ENCODE peak calls at places on chromosomes 13 and 19, in eight cellular contexts. One of them, this sample, is unnamed. For H3K4me1, the result is how much of the 10 kb centered on the place peaks cover.

GRCh38 chr13:110525328-110526319 is 35.9 kb downstream of the RAB20 start:
- DNase-seq in DND-41: peak
- DNase-seq in heart right ventricle: peak
- DNase-seq in ascending aorta: no peak
- DNase-seq in tibial artery: no peak
- DNase-seq in uterus: no peak
- DNase-seq in fibroblast of lung: no peak
- DNase-seq in aorta: no peak
- DNase-seq in this sample: peak

GRCh38 chr19:35318679-35319448 is 10.1 kb upstream of the CD22 start:
- DNase-seq in DND-41: no peak
- DNase-seq in heart right ventricle: peak
- DNase-seq in ascending aorta: peak
- DNase-seq in tibial artery: peak
- DNase-seq in uterus: peak
- DNase-seq in fibroblast of lung: peak
- DNase-seq in aorta: peak
- DNase-seq in this sample: no peak

GRCh38 chr13:61294467-61295186 is 121.0 kb downstream of the PCDH20 start:
- DNase-seq in DND-41: no peak
- DNase-seq in heart right ventricle: no peak
- DNase-seq in ascending aorta: no peak
- DNase-seq in tibial artery: no peak
- DNase-seq in uterus: no peak
- DNase-seq in fibroblast of lung: no peak
- DNase-seq in aorta: no peak
- DNase-seq in this sample: no peak

GRCh38 chr13:19957320-19958118 is 1.0 kb upstream of the ZMYM2 start:
- DNase-seq in DND-41: no peak
- DNase-seq in heart right ventricle: peak
- DNase-seq in ascending aorta: peak
- DNase-seq in tibial artery: peak
- DNase-seq in uterus: peak
- DNase-seq in fibroblast of lung: peak
- DNase-seq in aorta: peak
- DNase-seq in this sample: peak

GRCh38 chr13:60591348-60591747 is 194.3 kb downstream of the TDRD3 start:
- DNase-seq in DND-41: peak
- DNase-seq in heart right ventricle: no peak
- DNase-seq in ascending aorta: no peak
- DNase-seq in tibial artery: no peak
- DNase-seq in uterus: no peak
- DNase-seq in fibroblast of lung: peak
- DNase-seq in aorta: no peak
- DNase-seq in this sample: no peak

GRCh38 chr13:77698211-77699058 is 948 bp downstream of the SLAIN1 start:
- DNase-seq in DND-41: peak
- DNase-seq in heart right ventricle: peak
- DNase-seq in ascending aorta: no peak
- DNase-seq in tibial artery: no peak
- DNase-seq in uterus: peak
- DNase-seq in fibroblast of lung: peak
- DNase-seq in aorta: peak
- DNase-seq in this sample: peak

GRCh38 chr19:961866-962620 is 22.1 kb upstream of the WDR18 start:
- DNase-seq in DND-41: peak
- DNase-seq in heart right ventricle: no peak
- DNase-seq in ascending aorta: no peak
- DNase-seq in tibial artery: no peak
- DNase-seq in uterus: no peak
- DNase-seq in fibroblast of lung: peak
- DNase-seq in aorta: no peak
- DNase-seq in this sample: no peak

GRCh38 chr19:35355851-35356460 is 2.3 kb upstream of the FFAR3 start:
- DNase-seq in DND-41: peak
- DNase-seq in heart right ventricle: no peak
- DNase-seq in ascending aorta: no peak
- DNase-seq in tibial artery: no peak
- DNase-seq in uterus: no peak
- DNase-seq in fibroblast of lung: no peak
- DNase-seq in aorta: no peak
- DNase-seq in this sample: no peak

GRCh38 chr13:76637651-76638111 is 248.5 kb downstream of the KCTD12 start:
- DNase-seq in DND-41: no peak
- DNase-seq in heart right ventricle: no peak
- DNase-seq in ascending aorta: no peak
- DNase-seq in tibial artery: no peak
- DNase-seq in uterus: no peak
- DNase-seq in fibroblast of lung: peak
- DNase-seq in aorta: no peak
- DNase-seq in this sample: no peak

GRCh38 chr13:106786006-106786579 is 218.2 kb upstream of the ARGLU1 start:
- DNase-seq in DND-41: peak
- DNase-seq in heart right ventricle: no peak
- DNase-seq in ascending aorta: no peak
- DNase-seq in tibial artery: no peak
- DNase-seq in uterus: no peak
- DNase-seq in fibroblast of lung: no peak
- DNase-seq in aorta: no peak
- DNase-seq in this sample: no peak

GRCh38 chr13:22064854-22065646 is 394.2 kb downstream of the FGF9 start:
- DNase-seq in DND-41: no peak
- DNase-seq in heart right ventricle: no peak
- DNase-seq in ascending aorta: no peak
- DNase-seq in tibial artery: no peak
- DNase-seq in uterus: no peak
- DNase-seq in fibroblast of lung: no peak
- DNase-seq in aorta: no peak
- DNase-seq in this sample: no peak

GRCh38 chr19:11387154-11388034 is 3.3 kb upstream of the EPOR start:
- DNase-seq in DND-41: no peak
- DNase-seq in heart right ventricle: no peak
- DNase-seq in ascending aorta: no peak
- DNase-seq in tibial artery: no peak
- DNase-seq in uterus: no peak
- DNase-seq in fibroblast of lung: no peak
- DNase-seq in aorta: no peak
- DNase-seq in this sample: no peak

GRCh38 chr13:102598061-102598460 is 1.3 kb downstream of the TPP2 start:
- DNase-seq in DND-41: no peak
- DNase-seq in heart right ventricle: no peak
- DNase-seq in ascending aorta: no peak
- DNase-seq in tibial artery: no peak
- DNase-seq in uterus: no peak
- DNase-seq in fibroblast of lung: no peak
- DNase-seq in aorta: no peak
- DNase-seq in this sample: no peak

GRCh38 chr19:46902402-46902766 is 41.6 kb downstream of the ARHGAP35 start:
- DNase-seq in DND-41: no peak
- DNase-seq in heart right ventricle: no peak
- DNase-seq in ascending aorta: no peak
- DNase-seq in tibial artery: no peak
- DNase-seq in uterus: no peak
- DNase-seq in fibroblast of lung: peak
- DNase-seq in aorta: no peak
- DNase-seq in this sample: no peak

GRCh38 chr19:42076375-42076944 is 494 bp downstream of the ZNF574 start:
- DNase-seq in DND-41: peak
- DNase-seq in heart right ventricle: peak
- DNase-seq in ascending aorta: no peak
- DNase-seq in tibial artery: no peak
- DNase-seq in uterus: no peak
- DNase-seq in fibroblast of lung: no peak
- DNase-seq in aorta: peak
- DNase-seq in this sample: no peak

GRCh38 chr13:91054902-91055301 is 292.6 kb upstream of the MIR17HG start:
- DNase-seq in DND-41: no peak
- DNase-seq in heart right ventricle: no peak
- DNase-seq in ascending aorta: no peak
- DNase-seq in tibial artery: no peak
- DNase-seq in uterus: no peak
- DNase-seq in fibroblast of lung: no peak
- DNase-seq in aorta: no peak
- DNase-seq in this sample: no peak

GRCh38 chr13:91058919-91059318 is 288.6 kb upstream of the MIR17HG start:
- DNase-seq in DND-41: no peak
- DNase-seq in heart right ventricle: no peak
- DNase-seq in ascending aorta: no peak
- DNase-seq in tibial artery: no peak
- DNase-seq in uterus: no peak
- DNase-seq in fibroblast of lung: no peak
- DNase-seq in aorta: no peak
- DNase-seq in this sample: no peak

GRCh38 chr13:91052873-91053272 is 294.6 kb upstream of the MIR17HG start:
- DNase-seq in DND-41: no peak
- DNase-seq in heart right ventricle: no peak
- DNase-seq in ascending aorta: no peak
- DNase-seq in tibial artery: no peak
- DNase-seq in uterus: no peak
- DNase-seq in fibroblast of lung: no peak
- DNase-seq in aorta: no peak
- DNase-seq in this sample: no peak

GRCh38 chr13:91058066-91058465 is 289.4 kb upstream of the MIR17HG start:
- DNase-seq in DND-41: no peak
- DNase-seq in heart right ventricle: no peak
- DNase-seq in ascending aorta: no peak
- DNase-seq in tibial artery: no peak
- DNase-seq in uterus: no peak
- DNase-seq in fibroblast of lung: peak
- DNase-seq in aorta: no peak
- DNase-seq in this sample: peak

GRCh38 chr13:91056746-91057145 is 290.7 kb upstream of the MIR17HG start:
- DNase-seq in DND-41: no peak
- DNase-seq in heart right ventricle: no peak
- DNase-seq in ascending aorta: no peak
- DNase-seq in tibial artery: no peak
- DNase-seq in uterus: no peak
- DNase-seq in fibroblast of lung: no peak
- DNase-seq in aorta: no peak
- DNase-seq in this sample: peak
- H3K4me1 ChIP-seq in DND-41: under half
- H3K4me1 ChIP-seq in heart right ventricle: under half
- H3K4me1 ChIP-seq in ascending aorta: under half
- H3K4me1 ChIP-seq in tibial artery: under half
- H3K4me1 ChIP-seq in uterus: under half
- H3K4me1 ChIP-seq in fibroblast of lung: under half
- H3K4me1 ChIP-seq in aorta: under half
- H3K4me1 ChIP-seq in this sample: under half

GRCh38 chr19:16343156-16343555 is 18.5 kb downstream of the KLF2 start:
- DNase-seq in DND-41: no peak
- DNase-seq in heart right ventricle: no peak
- DNase-seq in ascending aorta: no peak
- DNase-seq in tibial artery: no peak
- DNase-seq in uterus: no peak
- DNase-seq in fibroblast of lung: no peak
- DNase-seq in aorta: no peak
- DNase-seq in this sample: no peak

GRCh38 chr19:16339361-16339725 is 14.7 kb downstream of the KLF2 start:
- DNase-seq in DND-41: no peak
- DNase-seq in heart right ventricle: no peak
- DNase-seq in ascending aorta: no peak
- DNase-seq in tibial artery: no peak
- DNase-seq in uterus: no peak
- DNase-seq in fibroblast of lung: no peak
- DNase-seq in aorta: no peak
- DNase-seq in this sample: no peak

GRCh38 chr19:16340654-16341053 is 16.0 kb downstream of the KLF2 start:
- DNase-seq in DND-41: no peak
- DNase-seq in heart right ventricle: no peak
- DNase-seq in ascending aorta: no peak
- DNase-seq in tibial artery: no peak
- DNase-seq in uterus: no peak
- DNase-seq in fibroblast of lung: no peak
- DNase-seq in aorta: no peak
- DNase-seq in this sample: no peak

GRCh38 chr19:16340092-16340491 is 15.5 kb downstream of the KLF2 start:
- DNase-seq in DND-41: no peak
- DNase-seq in heart right ventricle: no peak
- DNase-seq in ascending aorta: no peak
- DNase-seq in tibial artery: no peak
- DNase-seq in uterus: no peak
- DNase-seq in fibroblast of lung: peak
- DNase-seq in aorta: no peak
- DNase-seq in this sample: no peak

DNA sequence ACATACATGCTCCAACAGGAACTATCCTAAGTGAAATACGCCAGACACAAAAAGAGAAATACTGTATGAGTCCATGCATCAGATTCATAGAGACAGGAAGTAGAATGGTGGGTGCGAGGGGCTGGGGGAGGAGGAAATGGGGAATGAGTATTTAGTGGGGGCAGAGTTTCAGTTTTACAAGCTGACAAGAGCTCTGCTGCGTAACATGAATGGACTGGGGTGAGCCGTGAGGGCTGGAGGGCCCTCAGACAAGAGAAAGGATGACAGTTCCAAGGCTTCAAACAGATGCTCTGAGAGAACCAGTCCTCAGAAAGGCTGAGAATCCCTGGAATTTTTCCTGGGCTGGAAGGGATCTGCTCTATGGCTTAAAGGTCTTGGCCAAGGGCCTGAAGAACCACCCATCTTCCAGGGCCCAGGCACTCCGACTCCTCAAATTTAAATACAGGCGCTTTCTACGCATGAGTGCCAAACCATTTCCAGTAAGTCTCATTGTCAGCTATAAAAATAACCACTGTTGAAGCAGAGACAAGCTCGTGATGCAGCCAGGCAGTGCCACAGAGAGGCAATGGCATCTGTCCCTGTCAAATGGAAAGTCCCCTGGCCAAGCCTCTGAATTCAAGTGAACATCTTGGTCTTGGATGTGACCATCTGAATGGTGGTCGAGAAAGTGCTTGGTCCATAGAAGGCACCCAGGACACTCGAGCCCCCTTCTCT is 17.5 kb downstream of the KLF2 start:
- DNase-seq in DND-41: no peak
- DNase-seq in heart right ventricle: no peak
- DNase-seq in ascending aorta: no peak
- DNase-seq in tibial artery: peak
- DNase-seq in uterus: no peak
- DNase-seq in fibroblast of lung: peak
- DNase-seq in aorta: no peak
- DNase-seq in this sample: no peak
- H3K4me1 ChIP-seq in DND-41: under half
- H3K4me1 ChIP-seq in heart right ventricle: half or more
- H3K4me1 ChIP-seq in ascending aorta: under half
- H3K4me1 ChIP-seq in tibial artery: under half
- H3K4me1 ChIP-seq in uterus: under half
- H3K4me1 ChIP-seq in fibroblast of lung: under half
- H3K4me1 ChIP-seq in aorta: under half
- H3K4me1 ChIP-seq in this sample: under half

GRCh38 chr19:38709671-38710415 is 34.4 kb downstream of the CAPN12 start:
- DNase-seq in DND-41: no peak
- DNase-seq in heart right ventricle: no peak
- DNase-seq in ascending aorta: no peak
- DNase-seq in tibial artery: no peak
- DNase-seq in uterus: no peak
- DNase-seq in fibroblast of lung: no peak
- DNase-seq in aorta: no peak
- DNase-seq in this sample: no peak
- H3K4me1 ChIP-seq in DND-41: under half
- H3K4me1 ChIP-seq in heart right ventricle: half or more
- H3K4me1 ChIP-seq in ascending aorta: under half
- H3K4me1 ChIP-seq in tibial artery: half or more
- H3K4me1 ChIP-seq in uterus: under half
- H3K4me1 ChIP-seq in fibroblast of lung: half or more
- H3K4me1 ChIP-seq in aorta: under half
- H3K4me1 ChIP-seq in this sample: under half

GRCh38 chr19:19407640-19407933 is 2.1 kb downstream of the GATAD2A start:
- DNase-seq in DND-41: no peak
- DNase-seq in heart right ventricle: no peak
- DNase-seq in ascending aorta: no peak
- DNase-seq in tibial artery: no peak
- DNase-seq in uterus: no peak
- DNase-seq in fibroblast of lung: no peak
- DNase-seq in aorta: no peak
- DNase-seq in this sample: no peak
- H3K4me1 ChIP-seq in DND-41: under half
- H3K4me1 ChIP-seq in heart right ventricle: half or more
- H3K4me1 ChIP-seq in ascending aorta: under half
- H3K4me1 ChIP-seq in tibial artery: under half
- H3K4me1 ChIP-seq in uterus: under half
- H3K4me1 ChIP-seq in fibroblast of lung: under half
- H3K4me1 ChIP-seq in aorta: under half
- H3K4me1 ChIP-seq in this sample: under half

This sample was measured in MM.1S.